ENCODE peak calls at places on chromosomes 16 and 17, in six cellular contexts. S is adrenal gland, C is testis, E is right lobe of liver, T is tibial nerve, I is GM12878. H is an unnamed sample.

GRCh38 chr17:13638855-13639458 is 37.2 kb upstream of the HS3ST3A1 start:
- DNase-seq in T (no peak), S (no peak), E (no peak), C (no peak), I (no peak), H (no peak)

GRCh38 chr17:32277284-32277683 is 11.7 kb downstream of the RHBDL3 start:
- DNase-seq in S (peak), C (peak), T (no peak), E (no peak), I (no peak), H (no peak)

GRCh38 chr16:12360240-12360639 is 383.7 kb downstream of the SNX29 start:
- DNase-seq in C (no peak), T (no peak), E (no peak), I (no peak), S (no peak), H (no peak)

GRCh38 chr17:64226132-64226531 is 36.9 kb downstream of the TEX2 start:
- DNase-seq in S (no peak), T (no peak), C (no peak), I (no peak), E (no peak), H (no peak)

GRCh38 chr16:69270831-69271230 is 40.3 kb upstream of the VPS4A start:
- DNase-seq in E (no peak), S (no peak), I (no peak), T (no peak), C (no peak), H (no peak)

GRCh38 chr17:40951011-40951622 is 13.7 kb upstream of the KRT23 start:
- DNase-seq in C (no peak), I (no peak), S (no peak), T (no peak), E (no peak), H (no peak)

GRCh38 chr16:2511128-2511785 is 2.5 kb upstream of the ATP6V0C start:
- DNase-seq in E (peak), S (peak), T (peak), C (peak), I (no peak), H (no peak)

GRCh38 chr17:2847601-2848255 is 51.5 kb downstream of the RAP1GAP2 start:
- DNase-seq in E (no peak), I (no peak), S (no peak), T (no peak), C (no peak), H (no peak)

GRCh38 chr16:68490829-68491575 is 42.7 kb upstream of the SMPD3 start:
- DNase-seq in I (no peak), C (no peak), S (peak), T (no peak), E (peak), H (no peak)

GRCh38 chr16:81238296-81239011 is at the start of gene BCO1:
- DNase-seq in S (no peak), E (peak), C (peak), I (no peak), T (no peak), H (no peak)

GRCh38 chr16:51151435-51151950 is 423 bp upstream of the SALL1 start:
- DNase-seq in E (peak), I (no peak), S (no peak), C (peak), T (no peak), H (peak)

GRCh38 chr16:88780100-88781062 is 4.6 kb downstream of the PIEZO1 start:
- DNase-seq in S (no peak), C (no peak), T (no peak), I (no peak), E (no peak), H (no peak)

GRCh38 chr16:46753015-46753414 is 4.9 kb upstream of the MYLK3 start:
- DNase-seq in I (no peak), C (no peak), E (no peak), S (no peak), T (no peak), H (no peak)

GRCh38 chr17:71392715-71393567 is 727.9 kb upstream of the SOX9 start:
- DNase-seq in I (no peak), S (no peak), E (no peak), C (no peak), T (no peak), H (no peak)

GRCh38 chr16:81723098-81723723 is 55.9 kb upstream of the PLCG2 start:
- DNase-seq in E (no peak), I (peak), T (no peak), S (peak), C (peak), H (peak)

GRCh38 chr16:1171854-1172428 is 19.0 kb downstream of the CACNA1H start:
- DNase-seq in E (no peak), I (no peak), S (no peak), C (no peak), T (no peak), H (no peak)

GRCh38 chr17:57294629-57295501 is 38.5 kb downstream of the MSI2 start:
- DNase-seq in C (no peak), E (no peak), T (no peak), I (no peak), S (peak), H (peak)

GRCh38 chr16:10385725-10386516 is at the start of gene ATF7IP2:
- DNase-seq in I (peak), C (peak), T (peak), E (peak), S (peak), H (peak)

GRCh38 chr17:27239046-27239445 is 54.9 kb upstream of the WSB1 start:
- DNase-seq in I (peak), T (no peak), S (no peak), E (no peak), C (no peak), H (no peak)

GRCh38 chr16:72946474-72947194 is 101.3 kb downstream of the ZFHX3 start:
- DNase-seq in T (no peak), I (no peak), C (peak), E (peak), S (peak), H (peak)

GRCh38 chr17:18859256-18859655 is 1.3 kb downstream of the PRPSAP2 start:
- DNase-seq in S (no peak), E (no peak), T (no peak), I (no peak), C (no peak), H (no peak)

GRCh38 chr16:1741553-1742165 is 29.7 kb downstream of the NME3 start:
- DNase-seq in C (no peak), E (no peak), T (no peak), S (no peak), I (no peak), H (no peak)

GRCh38 chr17:82392209-82392920 is 20.8 kb downstream of the UTS2R start:
- DNase-seq in C (no peak), I (no peak), S (no peak), E (no peak), T (no peak), H (peak)

GRCh38 chr16:75921281-75921680 is 195.0 kb upstream of the CPHXL start:
- DNase-seq in I (no peak), T (no peak), E (no peak), S (no peak), C (no peak), H (no peak)

GRCh38 chr16:87384162-87384999 is 805 bp upstream of the FBXO31 start:
- DNase-seq in S (no peak), I (no peak), C (no peak), T (no peak), E (peak), H (peak)

GRCh38 chr16:28597692-28598261 is 927 bp upstream of the SULT1A2 start:
- DNase-seq in T (no peak), C (no peak), S (no peak), E (no peak), I (no peak), H (no peak)

GRCh38 chr16:25735645-25736044 is 43.9 kb downstream of the HS3ST4 start:
- DNase-seq in S (no peak), C (no peak), T (no peak), E (no peak), I (no peak), H (no peak)

GRCh38 chr16:4372315-4372577 is 598 bp downstream of the VASN start:
- DNase-seq in C (no peak), S (no peak), E (no peak), I (no peak), T (no peak), H (no peak)

GRCh38 chr17:49278076-49278475 is 47.5 kb upstream of the PHOSPHO1 start:
- DNase-seq in S (no peak), T (no peak), C (no peak), I (no peak), E (no peak), H (no peak)

GRCh38 chr17:4853195-4853762 is 20.1 kb downstream of the MINK1 start:
- DNase-seq in T (no peak), I (no peak), E (no peak), S (no peak), C (no peak), H (no peak)

GRCh38 chr17:1299729-1300579 is 20.5 kb downstream of the TRARG1 start:
- DNase-seq in E (no peak), I (no peak), S (no peak), C (no peak), T (no peak), H (no peak)

GRCh38 chr16:69691980-69692911 is 34.1 kb downstream of the NQO1 start:
- DNase-seq in C (no peak), T (no peak), I (peak), S (no peak), E (no peak), H (no peak)

GRCh38 chr16:1651055-1651454 is 27.0 kb upstream of the JPT2 start:
- DNase-seq in I (no peak), C (no peak), E (no peak), S (no peak), T (no peak), H (no peak)

GRCh38 chr16:56824335-56824734 is 40.7 kb upstream of the SLC12A3 start:
- DNase-seq in I (no peak), S (peak), E (no peak), C (peak), T (no peak), H (peak)

GRCh38 chr17:11430766-11431165 is 167.5 kb upstream of the DNAH9 start:
- DNase-seq in I (no peak), C (no peak), T (no peak), S (no peak), E (no peak), H (no peak)

GRCh38 chr16:86099326-86099725 is 200.4 kb downstream of the IRF8 start:
- DNase-seq in E (no peak), S (no peak), I (no peak), T (no peak), C (no peak), H (no peak)

GRCh38 chr17:13770702-13771101 is 169.0 kb upstream of the HS3ST3A1 start:
- DNase-seq in T (no peak), I (no peak), E (no peak), S (no peak), C (no peak), H (no peak)

GRCh38 chr17:74430706-74431567 is 951 bp upstream of the GPRC5C start:
- DNase-seq in T (peak), C (peak), I (peak), S (peak), E (peak), H (peak)

GRCh38 chr17:15384142-15384803 is 42.9 kb upstream of the TEKT3 start:
- DNase-seq in C (peak), T (no peak), E (no peak), S (peak), I (no peak), H (no peak)

GRCh38 chr17:16450028-16450427 is 34.7 kb downstream of the TRPV2 start:
- DNase-seq in I (no peak), S (no peak), T (no peak), E (no peak), C (no peak), H (no peak)

GRCh38 chr16:84504420-84505248 is at the start of gene MEAK7:
- DNase-seq in E (peak), S (peak), T (peak), C (peak), I (peak), H (peak)
- TF ChIP-seq POLR2A in E (peak), S (peak), T (peak), C (peak), I (peak), H (peak)

GRCh38 chr17:7914771-7915610 is 1.1 kb downstream of the RNF227 start:
- DNase-seq in S (peak), E (no peak), I (no peak), T (no peak), C (peak), H (peak)

GRCh38 chr17:7915611-7916382 is at the start of gene RNF227:
- DNase-seq in T (peak), I (peak), C (peak), S (peak), E (peak), H (peak)

GRCh38 chr17:7910281-7910680 is 5.8 kb downstream of the RNF227 start:
- DNase-seq in E (no peak), I (no peak), T (no peak), C (no peak), S (no peak), H (no peak)

GRCh38 chr17:7910711-7911110 is 5.4 kb downstream of the RNF227 start:
- DNase-seq in S (no peak), T (no peak), E (no peak), C (no peak), I (no peak), H (no peak)

GRCh38 chr17:7912927-7913524 is 3.1 kb downstream of the RNF227 start:
- DNase-seq in T (no peak), I (peak), C (peak), E (no peak), S (no peak), H (no peak)
- TF ChIP-seq CTCF in T (peak), I (peak), C (peak), E (peak), S (peak), H (peak)

GRCh38 chr17:78735832-78736525 is 46.1 kb downstream of the CYTH1 start:
- DNase-seq in S (no peak), C (no peak), E (no peak), T (no peak), I (no peak), H (no peak)
- TF ChIP-seq POLR2A in S (no peak), C (no peak), E (no peak), T (no peak), I (no peak), H (no peak)

DNA sequence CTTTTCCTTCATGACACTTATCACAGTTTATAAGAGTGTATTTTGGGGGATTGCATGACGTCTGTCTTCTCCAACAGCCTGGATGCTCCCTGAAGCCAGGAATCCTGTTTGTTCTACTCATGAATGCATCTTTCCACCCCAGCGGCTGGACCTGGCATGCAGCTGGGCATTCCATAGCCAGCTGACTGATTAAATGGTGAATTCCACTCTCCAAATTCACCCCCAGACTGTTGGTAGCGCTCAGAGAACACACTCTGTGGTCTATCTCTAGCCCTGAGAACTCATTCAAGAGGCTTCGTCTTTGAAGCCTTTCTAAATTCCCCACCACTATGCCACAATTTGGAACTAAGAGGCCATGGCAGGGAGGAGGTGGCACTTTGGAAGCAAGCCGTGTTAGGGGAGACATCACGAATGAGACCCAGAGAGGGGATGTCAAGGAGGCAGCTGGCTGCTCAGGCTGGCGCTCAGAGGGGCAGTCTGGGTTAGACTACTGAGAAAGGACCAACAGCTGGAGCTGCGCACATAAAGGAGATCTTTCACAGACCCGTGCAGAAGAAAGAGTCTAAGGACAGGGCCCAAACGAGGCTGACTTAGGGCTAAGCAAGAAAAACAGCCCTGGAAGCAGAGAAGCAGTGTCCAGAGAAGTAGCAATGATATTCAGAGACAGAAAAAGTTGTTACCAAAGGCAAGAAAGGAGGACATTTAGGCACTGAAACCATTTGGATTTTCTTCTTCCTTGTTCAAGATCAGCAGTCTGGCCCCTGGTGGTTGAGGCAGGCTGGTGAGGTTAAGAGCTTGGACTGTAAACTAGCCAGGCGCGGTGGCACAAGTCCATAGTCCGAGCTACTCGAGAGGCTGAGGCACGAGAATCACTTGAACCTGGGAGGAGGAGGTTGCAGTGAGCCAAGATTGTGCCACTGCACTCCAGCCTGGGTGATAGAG is 42.4 kb upstream of the ZNF629 start:
- DNase-seq in C (no peak), I (no peak), E (no peak), S (no peak), T (no peak), H (no peak)
- TF ChIP-seq CTCF in C (no peak), I (no peak), E (no peak), S (no peak), T (no peak), H (no peak)

DNA sequence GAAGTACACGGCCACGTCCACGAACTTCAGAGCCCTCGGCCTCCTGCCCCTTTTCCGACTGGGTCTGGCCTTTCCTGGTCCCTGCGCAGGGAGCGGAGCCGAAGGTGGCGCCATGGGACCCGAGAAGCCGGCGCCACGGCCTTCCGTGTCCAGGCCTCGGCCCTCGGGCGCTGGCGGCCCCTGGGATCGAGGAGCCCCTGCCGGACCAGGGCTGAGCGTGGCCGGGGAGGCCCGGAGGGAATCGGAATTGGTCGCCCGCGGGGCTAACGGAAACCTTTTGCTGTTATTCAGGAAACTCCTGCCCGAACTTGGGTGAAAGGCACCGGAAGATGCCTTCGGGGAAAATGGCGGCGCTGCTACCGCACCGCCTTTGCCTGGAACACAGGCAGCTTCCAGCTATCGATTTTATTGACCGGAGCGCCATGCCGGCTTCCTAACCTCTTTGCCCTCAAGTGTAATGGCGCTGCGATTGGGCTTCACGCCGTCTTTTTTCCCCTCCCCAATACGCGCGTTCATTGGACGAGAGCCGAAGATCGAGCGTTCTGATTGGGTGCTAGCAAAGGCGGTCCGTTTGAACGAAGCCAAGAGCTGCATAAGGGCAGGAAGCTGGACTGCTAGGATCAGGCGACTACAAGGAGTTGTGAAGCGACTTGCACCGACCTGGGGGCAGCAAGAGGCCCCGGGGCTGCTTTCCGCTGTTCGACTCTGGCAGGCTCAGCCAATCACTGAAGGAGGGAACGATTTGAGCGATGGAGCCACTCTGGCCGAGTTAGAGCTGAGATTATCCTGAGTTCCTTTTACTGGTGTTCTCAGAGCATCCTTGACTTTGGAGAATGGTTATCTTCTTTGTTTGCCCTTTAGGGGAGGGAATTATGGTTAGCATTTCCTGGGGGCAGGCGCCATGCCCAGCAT is at the start of gene ZNF689:
- DNase-seq in E (peak), S (peak), I (peak), C (peak), T (peak), H (peak)
- TF ChIP-seq POLR2A in E (peak), S (peak), I (peak), C (no peak), T (peak), H (peak)

GRCh38 chr17:67625971-67626370 is 91.8 kb upstream of the NOL11 start:
- DNase-seq in E (no peak), I (no peak), T (no peak), S (no peak), C (no peak), H (no peak)
- TF ChIP-seq CTCF in E (no peak), I (no peak), T (no peak), S (no peak), C (no peak), H (no peak)

GRCh38 chr17:76576189-76576588 is 9.5 kb downstream of the ST6GALNAC2 start:
- DNase-seq in T (no peak), E (no peak), S (no peak), C (no peak), I (no peak), H (no peak)

GRCh38 chr17:76575570-76575969 is 10.1 kb downstream of the ST6GALNAC2 start:
- DNase-seq in S (no peak), T (no peak), I (no peak), C (no peak), E (no peak), H (no peak)

GRCh38 chr17:76573096-76573495 is 12.6 kb downstream of the ST6GALNAC2 start:
- DNase-seq in I (no peak), T (no peak), C (no peak), S (no peak), E (no peak), H (no peak)

GRCh38 chr17:76572201-76572910 is 13.3 kb downstream of the ST6GALNAC2 start:
- DNase-seq in E (no peak), S (no peak), I (no peak), C (no peak), T (no peak), H (no peak)

GRCh38 chr17:76574166-76574565 is 11.5 kb downstream of the ST6GALNAC2 start:
- DNase-seq in S (no peak), C (no peak), E (no peak), T (no peak), I (no peak), H (no peak)
- TF ChIP-seq POLR2A in S (no peak), C (no peak), E (no peak), T (no peak), I (no peak), H (no peak)

DNA sequence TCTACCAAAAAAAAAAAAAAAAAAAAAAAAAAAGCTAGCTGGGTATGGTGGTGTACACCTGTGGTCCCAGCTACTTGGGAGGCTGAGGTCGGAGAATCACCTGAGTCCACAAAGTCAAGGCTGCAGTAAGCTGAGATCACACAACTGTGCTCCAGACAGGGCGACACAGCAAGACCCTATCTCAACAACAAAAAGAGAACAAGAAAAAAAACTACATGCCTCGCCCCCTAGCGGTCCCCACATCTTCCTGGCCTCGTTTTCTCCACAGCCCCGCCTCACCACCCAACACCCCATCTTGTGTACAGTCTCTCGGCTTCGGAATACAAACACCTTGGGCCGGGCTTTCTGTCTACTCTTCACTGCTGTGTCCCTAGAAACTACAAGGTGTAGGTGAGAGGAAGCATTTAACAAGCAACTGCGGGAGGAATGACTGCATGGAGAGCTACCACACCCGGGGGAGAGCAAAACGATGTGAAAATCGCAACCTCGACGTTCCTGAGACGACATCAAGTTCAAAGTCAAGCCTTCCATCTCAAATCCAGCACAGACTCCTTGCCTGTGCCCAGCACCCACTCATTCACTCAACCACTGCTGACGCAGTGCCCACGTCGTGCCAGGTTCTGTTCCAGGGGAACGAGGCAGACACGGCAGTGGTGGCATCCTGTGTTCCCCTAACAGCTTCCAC is 9.0 kb downstream of the NTAN1 start:
- DNase-seq in S (no peak), I (no peak), C (no peak), T (no peak), E (no peak), H (no peak)
- TF ChIP-seq CTCF in S (no peak), I (no peak), C (no peak), T (no peak), E (no peak), H (no peak)

H was measured in heart left ventricle.